ENCODE peak calls at places on chromosomes 2 and 18, in six cellular contexts. One of them, this sample, is unnamed.
A peak's percentile ranks its signal among the peaks of the same experiment; 100 is the strongest.

GRCh38 chr2:17426708-17427107 is 91.5 kb downstream of the RAD51AP2 start:
- DNase-seq in H1: no peak
- DNase-seq in IMR-90: no peak
- DNase-seq in H9: no peak
- DNase-seq in neuronal stem cell: no peak
- DNase-seq in mesenchymal stem cell: no peak
- DNase-seq in this sample: no peak

GRCh38 chr2:12296915-12297314 is 419.8 kb upstream of the TRIB2 start:
- DNase-seq in H1: no peak
- DNase-seq in IMR-90: no peak
- DNase-seq in H9: no peak
- DNase-seq in neuronal stem cell: no peak
- DNase-seq in mesenchymal stem cell: no peak
- DNase-seq in this sample: no peak

GRCh38 chr2:20173496-20174402 is 51.2 kb downstream of the SDC1 start:
- DNase-seq in H1: no peak
- DNase-seq in IMR-90: no peak
- DNase-seq in H9: peak; percentile 22
- DNase-seq in neuronal stem cell: no peak
- DNase-seq in mesenchymal stem cell: no peak
- DNase-seq in this sample: no peak

GRCh38 chr2:165825041-165825440 is 31.0 kb upstream of the GALNT3 start:
- DNase-seq in H1: no peak
- DNase-seq in IMR-90: peak; percentile 44
- DNase-seq in H9: no peak
- DNase-seq in neuronal stem cell: no peak
- DNase-seq in mesenchymal stem cell: peak; percentile 32
- DNase-seq in this sample: no peak

GRCh38 chr2:210299974-210300373 is 15.0 kb downstream of the MYL1 start:
- DNase-seq in H1: no peak
- DNase-seq in IMR-90: no peak
- DNase-seq in H9: no peak
- DNase-seq in neuronal stem cell: no peak
- DNase-seq in mesenchymal stem cell: no peak
- DNase-seq in this sample: no peak

GRCh38 chr2:197310271-197310939 is at the start of gene ANKRD44:
- DNase-seq in H1: peak; percentile 33
- DNase-seq in IMR-90: peak; percentile 80
- DNase-seq in H9: peak; percentile 83
- DNase-seq in neuronal stem cell: peak; percentile 75
- DNase-seq in mesenchymal stem cell: peak; percentile 89
- DNase-seq in this sample: peak; percentile 81

GRCh38 chr2:151534001-151534400 is 124.3 kb downstream of the RIF1 start:
- DNase-seq in H1: no peak
- DNase-seq in IMR-90: no peak
- DNase-seq in H9: no peak
- DNase-seq in neuronal stem cell: no peak
- DNase-seq in mesenchymal stem cell: no peak
- DNase-seq in this sample: no peak

GRCh38 chr18:23198217-23198845 is 63.0 kb downstream of the CABLES1 start:
- DNase-seq in H1: no peak
- DNase-seq in IMR-90: no peak
- DNase-seq in H9: no peak
- DNase-seq in neuronal stem cell: no peak
- DNase-seq in mesenchymal stem cell: no peak
- DNase-seq in this sample: peak; percentile 37

GRCh38 chr18:8536922-8537321 is 72.3 kb upstream of the RAB12 start:
- DNase-seq in H1: no peak
- DNase-seq in IMR-90: no peak
- DNase-seq in H9: no peak
- DNase-seq in neuronal stem cell: no peak
- DNase-seq in mesenchymal stem cell: no peak
- DNase-seq in this sample: no peak

GRCh38 chr2:199977984-199978415 is 22.6 kb downstream of the MAIP1 start:
- DNase-seq in H1: no peak
- DNase-seq in IMR-90: peak; percentile 82
- DNase-seq in H9: no peak
- DNase-seq in neuronal stem cell: no peak
- DNase-seq in mesenchymal stem cell: peak; percentile 78
- DNase-seq in this sample: peak; percentile 87

GRCh38 chr18:37160038-37160745 is 331.3 kb downstream of the KIAA1328 start:
- DNase-seq in H1: no peak
- DNase-seq in IMR-90: no peak
- DNase-seq in H9: no peak
- DNase-seq in neuronal stem cell: no peak
- DNase-seq in mesenchymal stem cell: no peak
- DNase-seq in this sample: no peak

GRCh38 chr2:159249955-159250723 is 36.4 kb downstream of the WDSUB1 start:
- DNase-seq in H1: no peak
- DNase-seq in IMR-90: peak; percentile 72
- DNase-seq in H9: no peak
- DNase-seq in neuronal stem cell: no peak
- DNase-seq in mesenchymal stem cell: peak; percentile 72
- DNase-seq in this sample: peak; percentile 70

GRCh38 chr18:46518438-46518837 is 138.6 kb downstream of the LOXHD1 start:
- DNase-seq in H1: no peak
- DNase-seq in IMR-90: no peak
- DNase-seq in H9: peak; percentile 65
- DNase-seq in neuronal stem cell: no peak
- DNase-seq in mesenchymal stem cell: no peak
- DNase-seq in this sample: no peak

GRCh38 chr2:205776720-205777119 is 94.4 kb downstream of the NRP2 start:
- DNase-seq in H1: no peak
- DNase-seq in IMR-90: no peak
- DNase-seq in H9: no peak
- DNase-seq in neuronal stem cell: no peak
- DNase-seq in mesenchymal stem cell: no peak
- DNase-seq in this sample: no peak

GRCh38 chr2:40260437-40260836 is 191.5 kb downstream of the SLC8A1 start:
- DNase-seq in H1: no peak
- DNase-seq in IMR-90: no peak
- DNase-seq in H9: no peak
- DNase-seq in neuronal stem cell: no peak
- DNase-seq in mesenchymal stem cell: no peak
- DNase-seq in this sample: no peak

GRCh38 chr2:233210843-233211600 is 40.5 kb upstream of the ATG16L1 start:
- DNase-seq in H1: no peak
- DNase-seq in IMR-90: peak; percentile 90
- DNase-seq in H9: no peak
- DNase-seq in neuronal stem cell: no peak
- DNase-seq in mesenchymal stem cell: peak; percentile 63
- DNase-seq in this sample: peak; percentile 12

GRCh38 chr2:173359231-173359630 is 4.6 kb downstream of the CDCA7 start:
- DNase-seq in H1: no peak
- DNase-seq in IMR-90: peak; percentile 15
- DNase-seq in H9: no peak
- DNase-seq in neuronal stem cell: no peak
- DNase-seq in mesenchymal stem cell: no peak
- DNase-seq in this sample: peak; percentile 49

GRCh38 chr18:50879302-50880107 is 587 bp downstream of the ME2 start:
- DNase-seq in H1: no peak
- DNase-seq in IMR-90: peak; percentile 38
- DNase-seq in H9: peak; percentile 39
- DNase-seq in neuronal stem cell: peak; percentile 31
- DNase-seq in mesenchymal stem cell: peak; percentile 65
- DNase-seq in this sample: peak; percentile 12

GRCh38 chr2:25606892-25607291 is 66.5 kb downstream of the DTNB start:
- DNase-seq in H1: no peak
- DNase-seq in IMR-90: peak; percentile 41
- DNase-seq in H9: no peak
- DNase-seq in neuronal stem cell: no peak
- DNase-seq in mesenchymal stem cell: peak; percentile 27
- DNase-seq in this sample: no peak

GRCh38 chr2:232573042-232573441 is 22.6 kb downstream of the EIF4E2 start:
- DNase-seq in H1: no peak
- DNase-seq in IMR-90: no peak
- DNase-seq in H9: no peak
- DNase-seq in neuronal stem cell: no peak
- DNase-seq in mesenchymal stem cell: no peak
- DNase-seq in this sample: no peak

GRCh38 chr2:70766357-70767093 is 1.5 kb downstream of the ADD2 start:
- DNase-seq in H1: no peak
- DNase-seq in IMR-90: no peak
- DNase-seq in H9: no peak
- DNase-seq in neuronal stem cell: no peak
- DNase-seq in mesenchymal stem cell: no peak
- DNase-seq in this sample: no peak

GRCh38 chr2:160871096-160871495 is 289.1 kb upstream of the TANK start:
- DNase-seq in H1: no peak
- DNase-seq in IMR-90: peak; percentile 5
- DNase-seq in H9: no peak
- DNase-seq in neuronal stem cell: no peak
- DNase-seq in mesenchymal stem cell: peak; percentile 10
- DNase-seq in this sample: no peak

GRCh38 chr2:18546586-18546985 is 13.9 kb downstream of the RDH14 start:
- DNase-seq in H1: no peak
- DNase-seq in IMR-90: peak; percentile 19
- DNase-seq in H9: no peak
- DNase-seq in neuronal stem cell: no peak
- DNase-seq in mesenchymal stem cell: peak; percentile 8
- DNase-seq in this sample: no peak

GRCh38 chr2:36568533-36569246 is 29.3 kb downstream of the FEZ2 start:
- DNase-seq in H1: no peak
- DNase-seq in IMR-90: peak; percentile 66
- DNase-seq in H9: no peak
- DNase-seq in neuronal stem cell: no peak
- DNase-seq in mesenchymal stem cell: peak; percentile 54
- DNase-seq in this sample: no peak

GRCh38 chr2:193409951-193410350 is 1215.2 kb upstream of the TMEFF2 start:
- DNase-seq in H1: no peak
- DNase-seq in IMR-90: no peak
- DNase-seq in H9: no peak
- DNase-seq in neuronal stem cell: peak; percentile 32
- DNase-seq in mesenchymal stem cell: no peak
- DNase-seq in this sample: no peak

GRCh38 chr2:23505984-23506380 is 121.0 kb downstream of the KLHL29 start:
- DNase-seq in H1: no peak
- DNase-seq in IMR-90: peak; percentile 23
- DNase-seq in H9: no peak
- DNase-seq in neuronal stem cell: no peak
- DNase-seq in mesenchymal stem cell: no peak
- DNase-seq in this sample: no peak

GRCh38 chr2:140786585-140786984 is 1344.2 kb downstream of the LRP1B start:
- DNase-seq in H1: no peak
- DNase-seq in IMR-90: no peak
- DNase-seq in H9: no peak
- DNase-seq in neuronal stem cell: no peak
- DNase-seq in mesenchymal stem cell: no peak
- DNase-seq in this sample: no peak

DNA sequence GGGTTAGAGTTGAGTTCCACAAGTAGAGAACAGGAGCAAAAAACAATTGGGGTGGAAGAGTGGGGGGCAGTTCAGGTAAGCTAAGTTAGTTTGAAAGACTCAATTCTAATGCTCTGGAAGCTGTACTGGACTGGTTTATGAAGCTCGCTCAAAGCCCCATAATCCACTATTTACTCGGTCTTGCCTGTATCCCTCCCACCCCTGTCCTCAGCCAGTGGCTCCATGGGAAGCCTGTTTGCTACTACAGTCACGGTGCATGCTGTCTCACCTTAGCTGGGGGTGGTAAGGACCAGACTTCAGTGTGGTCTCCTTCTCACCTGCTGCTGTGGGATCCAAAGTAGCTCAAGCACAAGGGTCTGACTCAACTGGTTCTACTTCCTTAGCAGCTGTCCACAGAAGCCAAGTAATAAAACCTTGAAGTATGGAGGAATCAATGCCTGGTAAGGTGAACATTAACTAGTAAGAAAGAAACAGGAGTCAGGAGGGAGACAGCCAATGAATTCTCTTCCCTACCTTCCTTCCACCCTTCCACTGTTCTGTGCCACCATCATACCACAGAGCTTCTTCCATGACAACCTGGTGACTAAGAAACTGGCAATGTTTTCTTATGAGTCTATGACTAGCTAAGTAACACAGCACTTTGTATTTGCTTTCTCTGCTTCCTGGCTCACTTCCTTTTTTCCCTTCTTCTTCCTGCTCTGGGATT is 230.8 kb downstream of the SRBD1 start:
- DNase-seq in H1: no peak
- DNase-seq in IMR-90: peak; percentile 60
- DNase-seq in H9: no peak
- DNase-seq in neuronal stem cell: no peak
- DNase-seq in mesenchymal stem cell: no peak
- DNase-seq in this sample: peak; percentile 28
- H3K4me1 ChIP-seq in H1: no peaks in the 10 kb centered on the region
- H3K4me1 ChIP-seq in IMR-90: no peaks in the 10 kb centered on the region
- H3K4me1 ChIP-seq in H9: no peaks in the 10 kb centered on the region
- H3K4me1 ChIP-seq in neuronal stem cell: no peaks in the 10 kb centered on the region
- H3K4me1 ChIP-seq in mesenchymal stem cell: peaks cover 3% of the 10 kb centered on the region
- H3K4me1 ChIP-seq in this sample: no peaks in the 10 kb centered on the region

GRCh38 chr2:236034974-236035373 is 133.2 kb downstream of the GBX2 start:
- DNase-seq in H1: no peak
- DNase-seq in IMR-90: no peak
- DNase-seq in H9: no peak
- DNase-seq in neuronal stem cell: no peak
- DNase-seq in mesenchymal stem cell: no peak
- DNase-seq in this sample: no peak
- H3K14ac ChIP-seq in H1: no peak overlapping the region
- H3K14ac ChIP-seq in IMR-90: no peak overlapping the region
- H3K14ac ChIP-seq in H9: no peak overlapping the region
- H3K14ac ChIP-seq in neuronal stem cell: no peak overlapping the region
- H3K14ac ChIP-seq in mesenchymal stem cell: no peak overlapping the region
- H3K14ac ChIP-seq in this sample: no peak overlapping the region

GRCh38 chr2:48961009-48961408 is 193.3 kb downstream of the FSHR start:
- DNase-seq in H1: no peak
- DNase-seq in IMR-90: no peak
- DNase-seq in H9: no peak
- DNase-seq in neuronal stem cell: no peak
- DNase-seq in mesenchymal stem cell: no peak
- DNase-seq in this sample: no peak
- H4K91ac ChIP-seq in H1: no peak overlapping the region
- H4K91ac ChIP-seq in IMR-90: no peak overlapping the region
- H4K91ac ChIP-seq in H9: no peak overlapping the region
- H4K91ac ChIP-seq in neuronal stem cell: no peak overlapping the region
- H4K91ac ChIP-seq in mesenchymal stem cell: no peak overlapping the region
- H4K91ac ChIP-seq in this sample: no peak overlapping the region

DNA sequence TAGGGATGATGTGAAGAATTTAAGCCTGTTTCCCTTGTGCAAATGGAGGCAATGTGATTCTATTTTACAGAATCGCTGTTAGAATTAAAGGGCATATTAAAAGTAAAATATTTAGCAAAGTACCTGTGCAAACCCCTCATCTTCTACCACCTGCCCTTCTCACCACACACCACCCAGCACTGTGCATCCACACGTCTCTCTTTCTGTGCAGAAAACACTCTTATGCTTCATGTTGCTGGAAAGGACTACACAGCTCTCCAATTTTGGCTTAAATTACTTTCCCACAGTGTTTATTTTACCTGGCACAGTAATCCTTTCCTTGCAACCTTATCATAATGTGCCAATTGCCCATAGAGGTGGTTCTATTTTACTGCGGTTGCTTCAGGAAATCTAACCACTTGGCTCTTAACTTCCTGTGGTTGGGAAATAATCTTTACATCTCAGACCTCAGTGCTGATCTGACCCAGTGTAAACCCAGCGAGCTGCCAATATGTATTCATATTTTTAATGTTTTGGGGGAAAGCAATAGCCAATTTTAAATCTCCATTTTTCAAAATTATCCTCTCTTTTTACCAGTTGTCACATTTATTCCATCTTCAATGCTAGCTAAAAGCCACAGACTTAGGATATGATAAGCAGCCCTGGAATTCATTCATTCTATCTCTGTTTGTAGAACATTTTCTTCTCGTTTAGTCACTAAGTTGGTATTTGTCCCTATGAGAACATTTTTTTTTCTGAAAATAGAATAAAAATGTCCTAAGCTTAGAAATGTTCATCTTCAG is 250.9 kb downstream of the DSEL start:
- DNase-seq in H1: no peak
- DNase-seq in IMR-90: peak; percentile 79
- DNase-seq in H9: no peak
- DNase-seq in neuronal stem cell: no peak
- DNase-seq in mesenchymal stem cell: peak; percentile 73
- DNase-seq in this sample: no peak
- H3K4me1 ChIP-seq in H1: no peaks in the 10 kb centered on the region
- H3K4me1 ChIP-seq in IMR-90: peaks cover 15% of the 10 kb centered on the region
- H3K4me1 ChIP-seq in H9: peaks cover 3% of the 10 kb centered on the region
- H3K4me1 ChIP-seq in neuronal stem cell: no peaks in the 10 kb centered on the region
- H3K4me1 ChIP-seq in mesenchymal stem cell: peaks cover 1% of the 10 kb centered on the region
- H3K4me1 ChIP-seq in this sample: no peaks in the 10 kb centered on the region